ENCODE peak calls at places on chromosomes 16 and 17, in four cellular contexts. O is heart left ventricle, H is neural progenitor cell, S is mesendoderm. P is an unnamed sample.

GRCh38 chr17:2063306-2064146 is 8.6 kb downstream of the HIC1 start:
- DNase-seq in O (peak; percentile 64), S (peak; percentile 70), H (no peak), P (peak; percentile 64)

GRCh38 chr16:89855301-89855945 is 18.0 kb upstream of the TCF25 start:
- DNase-seq in H (no peak), O (no peak), S (no peak), P (no peak)

GRCh38 chr16:75193730-75194444 is 13.1 kb downstream of the CTRB2 start:
- DNase-seq in S (no peak), H (no peak), O (no peak), P (no peak)

GRCh38 chr16:12162151-12162559 is 185.6 kb downstream of the SNX29 start:
- DNase-seq in O (no peak), S (no peak), H (no peak), P (no peak)

GRCh38 chr16:86555763-86556130 is 712 bp upstream of the MTHFSD start:
- DNase-seq in S (no peak), H (no peak), O (no peak), P (no peak)

GRCh38 chr16:25626172-25626571 is 65.6 kb upstream of the HS3ST4 start:
- DNase-seq in S (no peak), O (no peak), H (no peak), P (no peak)

GRCh38 chr16:69166221-69166833 is 20.6 kb upstream of the SNTB2 start:
- DNase-seq in H (no peak), S (no peak), O (no peak), P (no peak)

GRCh38 chr17:68777243-68777855 is 176.2 kb upstream of the FAM20A start:
- DNase-seq in O (peak; percentile 57), S (peak; percentile 75), H (peak; percentile 65), P (no peak)

GRCh38 chr16:546909-547770 is 13.1 kb upstream of the PRR35 start:
- DNase-seq in H (peak; percentile 82), S (peak; percentile 58), O (peak; percentile 64), P (peak; percentile 80)

GRCh38 chr17:32873114-32873513 is 3.8 kb downstream of the MYO1D start:
- DNase-seq in H (no peak), O (no peak), S (no peak), P (no peak)

GRCh38 chr17:42928714-42929496 is 28.3 kb downstream of the G6PC1 start:
- DNase-seq in S (peak; percentile 92), O (peak; percentile 26), H (peak; percentile 61), P (no peak)

GRCh38 chr17:80792373-80792781 is 199.3 kb upstream of the CHMP6 start:
- DNase-seq in S (no peak), H (no peak), O (no peak), P (peak; percentile 73)

GRCh38 chr17:32335046-32335445 is 6.9 kb downstream of the C17orf75 start:
- DNase-seq in O (no peak), S (no peak), H (no peak), P (no peak)

GRCh38 chr16:3035289-3035971 is 1.3 kb downstream of the BICDL2 start:
- DNase-seq in O (no peak), H (no peak), S (no peak), P (no peak)

GRCh38 chr16:53056528-53056881 is 1.7 kb downstream of the CHD9 start:
- DNase-seq in H (no peak), O (no peak), S (no peak), P (no peak)

GRCh38 chr16:90019543-90020259 is 445 bp upstream of the DBNDD1 start:
- DNase-seq in H (peak; percentile 85), S (peak; percentile 75), O (no peak), P (no peak)

GRCh38 chr17:62014526-62014925 is 50.6 kb downstream of the MED13 start:
- DNase-seq in S (no peak), H (no peak), O (no peak), P (no peak)

GRCh38 chr17:82559779-82560642 is 40.5 kb downstream of the FOXK2 start:
- DNase-seq in S (no peak), O (no peak), H (no peak), P (no peak)

GRCh38 chr17:7548585-7549400 is at the start of gene TNFSF12:
- DNase-seq in O (peak; percentile 87), H (peak; percentile 61), S (peak; percentile 44), P (peak; percentile 82)

GRCh38 chr16:85464342-85465305 is 148.5 kb upstream of the GSE1 start:
- DNase-seq in S (no peak), O (no peak), H (no peak), P (no peak)

GRCh38 chr16:49000594-49000993 is 281.0 kb downstream of the CBLN1 start:
- DNase-seq in O (no peak), H (peak; percentile 51), S (peak; percentile 32), P (no peak)

GRCh38 chr16:346587-346986 is 5.9 kb downstream of the AXIN1 start:
- DNase-seq in H (peak; percentile 1), S (peak; percentile 45), O (no peak), P (no peak)

GRCh38 chr17:16104189-16104588 is 104.6 kb downstream of the TTC19 start:
- DNase-seq in S (no peak), H (no peak), O (no peak), P (no peak)

GRCh38 chr16:84277244-84277823 is 17.3 kb upstream of the WFDC1 start:
- DNase-seq in O (peak; percentile 76), H (peak; percentile 84), S (peak; percentile 67), P (peak; percentile 68)

GRCh38 chr17:77119668-77120301 is 21.0 kb upstream of the SEC14L1 start:
- DNase-seq in H (no peak), S (no peak), O (no peak), P (no peak)

GRCh38 chr17:13776027-13776551 is 174.4 kb upstream of the HS3ST3A1 start:
- DNase-seq in O (peak; percentile 29), H (no peak), S (no peak), P (no peak)

GRCh38 chr17:40352779-40353394 is 11.7 kb downstream of the GJD3 start:
- DNase-seq in S (peak; percentile 60), H (no peak), O (no peak), P (no peak)

GRCh38 chr16:20023190-20023589 is 50.5 kb downstream of the GPR139 start:
- DNase-seq in H (peak; percentile 50), O (no peak), S (peak; percentile 39), P (no peak)

GRCh38 chr16:23403547-23403946 is 49.4 kb downstream of the COG7 start:
- DNase-seq in O (no peak), H (no peak), S (no peak), P (no peak)

GRCh38 chr17:59094921-59095530 is 11.7 kb downstream of the TRIM37 start:
- DNase-seq in O (no peak), S (no peak), H (no peak), P (no peak)

GRCh38 chr16:78154729-78155461 is 55.4 kb downstream of the WWOX start:
- DNase-seq in S (no peak), O (no peak), H (no peak), P (no peak)

DNA sequence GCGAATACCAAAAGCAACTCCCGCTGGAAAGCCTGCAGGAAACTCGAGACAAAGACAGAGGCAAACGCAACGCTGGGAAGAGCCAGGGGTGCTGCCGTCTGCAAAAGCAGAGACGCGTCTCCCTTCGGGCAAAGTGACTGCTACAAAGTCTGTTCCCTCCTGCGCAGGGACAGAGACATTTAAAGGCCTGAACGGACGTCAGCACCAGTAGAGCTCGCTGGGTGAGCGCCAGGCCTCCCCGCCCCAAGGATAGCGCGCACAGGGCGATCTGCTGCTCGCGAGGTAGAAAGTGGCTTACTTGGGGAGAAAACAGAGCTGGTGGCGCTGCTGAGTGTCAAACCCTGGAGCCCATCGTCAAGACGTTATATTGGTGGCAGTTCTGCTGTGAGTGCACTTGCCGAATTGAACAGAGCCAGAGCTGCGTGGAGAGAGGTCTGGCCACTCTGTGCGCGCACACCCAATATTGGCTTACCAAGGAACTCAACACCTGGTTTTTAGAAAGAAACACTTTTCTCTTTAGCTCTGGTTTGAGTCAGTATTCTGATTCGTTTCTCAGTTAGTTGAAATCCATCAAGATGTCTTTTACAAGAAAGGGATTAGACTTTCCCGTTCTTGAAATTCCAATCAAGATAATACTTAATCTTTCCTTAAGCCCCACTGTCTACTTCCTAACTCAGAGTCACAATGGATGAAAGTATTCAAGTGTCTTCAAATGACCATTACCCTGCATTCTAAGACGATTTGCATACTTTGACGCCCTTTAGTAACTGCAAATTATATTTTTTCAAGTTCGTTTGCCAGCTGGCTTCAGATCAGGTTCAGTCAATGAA is 190.1 kb downstream of the USP22 start:
- DNase-seq in H (peak; percentile 76), O (peak; percentile 39), S (peak; percentile 88), P (no peak)
- H3K4me3 ChIP-seq in H (peak overlapping the region; percentile 55), O (peak overlapping the region; percentile 51), S (peak overlapping the region; percentile 31), P (no peak overlapping the region)

GRCh38 chr17:45228121-45228941 is 6.6 kb downstream of the FMNL1 start:
- DNase-seq in S (no peak), O (peak; percentile 47), H (no peak), P (no peak)

GRCh38 chr17:45226620-45227019 is 4.9 kb downstream of the FMNL1 start:
- DNase-seq in H (no peak), O (no peak), S (no peak), P (no peak)

GRCh38 chr17:45227101-45227591 is 5.5 kb downstream of the FMNL1 start:
- DNase-seq in H (no peak), S (no peak), O (peak; percentile 49), P (no peak)

GRCh38 chr17:45228985-45229517 is 7.4 kb downstream of the FMNL1 start:
- DNase-seq in O (peak; percentile 93), S (peak; percentile 82), H (peak; percentile 50), P (peak; percentile 91)

GRCh38 chr17:45227631-45228120 is 6.0 kb downstream of the FMNL1 start:
- DNase-seq in S (no peak), O (peak; percentile 32), H (no peak), P (no peak)
- H3K4me3 ChIP-seq in S (no peak overlapping the region), O (no peak overlapping the region), H (no peak overlapping the region), P (no peak overlapping the region)

DNA sequence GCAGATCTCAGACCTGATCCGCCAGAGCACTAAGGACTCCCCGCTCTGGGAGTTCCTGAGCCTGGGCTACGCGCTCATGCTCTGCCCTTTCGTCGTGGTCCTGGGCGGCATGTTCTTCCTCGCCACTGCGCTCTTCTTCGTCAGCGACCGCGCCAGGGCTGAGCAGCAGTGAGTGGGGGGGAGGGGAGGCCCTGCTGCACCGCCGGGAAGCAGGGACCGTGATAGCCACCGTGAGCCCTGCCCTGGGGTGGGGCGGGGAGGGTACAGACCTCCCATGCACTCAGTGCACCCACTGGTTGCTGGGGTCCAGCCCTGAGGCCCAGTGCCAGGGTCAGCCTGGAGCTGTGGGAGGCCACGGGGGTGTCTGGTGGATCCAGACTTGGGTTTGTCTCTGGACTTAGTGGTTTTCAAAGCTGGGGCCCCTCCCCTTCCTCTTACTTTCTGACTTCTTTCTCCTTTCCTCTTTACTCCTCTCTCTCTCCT is 18.9 kb downstream of the MYBBP1A start:
- DNase-seq in H (peak; percentile 38), O (no peak), S (peak; percentile 65), P (no peak)
- H3K4me3 ChIP-seq in H (no peak overlapping the region), O (peak overlapping the region; percentile 37), S (no peak overlapping the region), P (no peak overlapping the region)

GRCh38 chr16:56617212-56618085 is 8.1 kb upstream of the MT1E start:
- DNase-seq in S (no peak), O (peak; percentile 92), H (peak; percentile 65), P (peak; percentile 91)

GRCh38 chr16:56615353-56615752 is 7.0 kb downstream of the MT2A start:
- DNase-seq in O (no peak), S (no peak), H (no peak), P (no peak)

GRCh38 chr16:56616608-56617211 is 8.3 kb downstream of the MT2A start:
- DNase-seq in O (peak; percentile 13), H (no peak), S (no peak), P (no peak)

GRCh38 chr16:56620311-56620897 is 5.2 kb upstream of the MT1E start:
- DNase-seq in S (no peak), O (no peak), H (no peak), P (no peak)

GRCh38 chr16:56618138-56618537 is 7.4 kb upstream of the MT1E start:
- DNase-seq in H (peak; percentile 13), S (no peak), O (peak; percentile 12), P (no peak)
- H3K4me3 ChIP-seq in H (no peak overlapping the region), S (no peak overlapping the region), O (peak overlapping the region; percentile 63), P (no peak overlapping the region)

P was measured in aorta.